ENCODE peak calls at places on chromosomes 13 and 19, in seven cellular contexts. One of them, this sample, is unnamed.

GRCh38 chr19:45599286-45599685 is 2.7 kb downstream of the GPR4 start:
- DNase-seq in OCI-LY7: no peak
- DNase-seq in CD8-positive, alpha-beta T cell: no peak
- DNase-seq in lower lobe of right lung: no peak
- DNase-seq in thoracic aorta: no peak
- DNase-seq in trophoblast cell: no peak
- DNase-seq in thyroid gland: no peak
- DNase-seq in this sample: no peak

GRCh38 chr19:4082172-4082571 is 15.5 kb upstream of the ZBTB7A start:
- DNase-seq in OCI-LY7: no peak
- DNase-seq in CD8-positive, alpha-beta T cell: no peak
- DNase-seq in lower lobe of right lung: peak; percentile 50
- DNase-seq in thoracic aorta: no peak
- DNase-seq in trophoblast cell: peak; percentile 68
- DNase-seq in thyroid gland: no peak
- DNase-seq in this sample: no peak

GRCh38 chr13:65063753-65064152 is 2166.4 kb downstream of the PCDH9 start:
- DNase-seq in OCI-LY7: no peak
- DNase-seq in CD8-positive, alpha-beta T cell: no peak
- DNase-seq in lower lobe of right lung: no peak
- DNase-seq in thoracic aorta: no peak
- DNase-seq in trophoblast cell: no peak
- DNase-seq in thyroid gland: no peak
- DNase-seq in this sample: no peak

GRCh38 chr19:6999938-7000732 is 21.1 kb downstream of the MBD3L2B start:
- DNase-seq in OCI-LY7: no peak
- DNase-seq in CD8-positive, alpha-beta T cell: no peak
- DNase-seq in lower lobe of right lung: no peak
- DNase-seq in thoracic aorta: no peak
- DNase-seq in trophoblast cell: peak; percentile 3
- DNase-seq in thyroid gland: no peak
- DNase-seq in this sample: no peak

GRCh38 chr19:6604906-6605305 is 14.0 kb upstream of the CD70 start:
- DNase-seq in OCI-LY7: peak; percentile 92
- DNase-seq in CD8-positive, alpha-beta T cell: no peak
- DNase-seq in lower lobe of right lung: no peak
- DNase-seq in thoracic aorta: no peak
- DNase-seq in trophoblast cell: no peak
- DNase-seq in thyroid gland: no peak
- DNase-seq in this sample: no peak

GRCh38 chr13:35767256-35767981 is 290.9 kb upstream of the MAB21L1 start:
- DNase-seq in OCI-LY7: no peak
- DNase-seq in CD8-positive, alpha-beta T cell: no peak
- DNase-seq in lower lobe of right lung: no peak
- DNase-seq in thoracic aorta: no peak
- DNase-seq in trophoblast cell: no peak
- DNase-seq in thyroid gland: no peak
- DNase-seq in this sample: no peak

GRCh38 chr13:62387642-62388041 is 972.0 kb upstream of the PCDH20 start:
- DNase-seq in OCI-LY7: no peak
- DNase-seq in CD8-positive, alpha-beta T cell: no peak
- DNase-seq in lower lobe of right lung: no peak
- DNase-seq in thoracic aorta: no peak
- DNase-seq in trophoblast cell: peak; percentile 19
- DNase-seq in thyroid gland: no peak
- DNase-seq in this sample: no peak

GRCh38 chr19:8655340-8655709 is 24.9 kb downstream of the NFILZ start:
- DNase-seq in OCI-LY7: peak; percentile 43
- DNase-seq in CD8-positive, alpha-beta T cell: peak; percentile 68
- DNase-seq in lower lobe of right lung: no peak
- DNase-seq in thoracic aorta: no peak
- DNase-seq in trophoblast cell: no peak
- DNase-seq in thyroid gland: no peak
- DNase-seq in this sample: no peak

GRCh38 chr13:60335531-60335930 is 61.5 kb upstream of the TDRD3 start:
- DNase-seq in OCI-LY7: peak; percentile 28
- DNase-seq in CD8-positive, alpha-beta T cell: no peak
- DNase-seq in lower lobe of right lung: no peak
- DNase-seq in thoracic aorta: no peak
- DNase-seq in trophoblast cell: peak; percentile 60
- DNase-seq in thyroid gland: no peak
- DNase-seq in this sample: peak; percentile 31

GRCh38 chr13:95411641-95412040 is 110.4 kb upstream of the ABCC4 start:
- DNase-seq in OCI-LY7: no peak
- DNase-seq in CD8-positive, alpha-beta T cell: no peak
- DNase-seq in lower lobe of right lung: no peak
- DNase-seq in thoracic aorta: no peak
- DNase-seq in trophoblast cell: no peak
- DNase-seq in thyroid gland: no peak
- DNase-seq in this sample: peak; percentile 37

GRCh38 chr13:64428196-64428595 is 2801.9 kb downstream of the PCDH9 start:
- DNase-seq in OCI-LY7: no peak
- DNase-seq in CD8-positive, alpha-beta T cell: no peak
- DNase-seq in lower lobe of right lung: no peak
- DNase-seq in thoracic aorta: no peak
- DNase-seq in trophoblast cell: no peak
- DNase-seq in thyroid gland: no peak
- DNase-seq in this sample: no peak

GRCh38 chr13:105139380-105140285 is 1395.8 kb downstream of the EFNB2 start:
- DNase-seq in OCI-LY7: peak; percentile 46
- DNase-seq in CD8-positive, alpha-beta T cell: peak; percentile 81
- DNase-seq in lower lobe of right lung: peak; percentile 72
- DNase-seq in thoracic aorta: no peak
- DNase-seq in trophoblast cell: peak; percentile 56
- DNase-seq in thyroid gland: peak; percentile 23
- DNase-seq in this sample: peak; percentile 50

GRCh38 chr19:34675919-34676318 is 1.0 kb downstream of the SCGB2B2 start:
- DNase-seq in OCI-LY7: no peak
- DNase-seq in CD8-positive, alpha-beta T cell: no peak
- DNase-seq in lower lobe of right lung: no peak
- DNase-seq in thoracic aorta: no peak
- DNase-seq in trophoblast cell: no peak
- DNase-seq in thyroid gland: no peak
- DNase-seq in this sample: no peak

GRCh38 chr19:34678085-34678412 is 571 bp downstream of the ZNF302 start:
- DNase-seq in OCI-LY7: no peak
- DNase-seq in CD8-positive, alpha-beta T cell: no peak
- DNase-seq in lower lobe of right lung: no peak
- DNase-seq in thoracic aorta: no peak
- DNase-seq in trophoblast cell: no peak
- DNase-seq in thyroid gland: no peak
- DNase-seq in this sample: no peak

GRCh38 chr19:34678421-34678820 is 943 bp downstream of the ZNF302 start:
- DNase-seq in OCI-LY7: no peak
- DNase-seq in CD8-positive, alpha-beta T cell: no peak
- DNase-seq in lower lobe of right lung: no peak
- DNase-seq in thoracic aorta: no peak
- DNase-seq in trophoblast cell: no peak
- DNase-seq in thyroid gland: no peak
- DNase-seq in this sample: no peak

GRCh38 chr19:34677386-34678084 is at the start of gene ZNF302:
- DNase-seq in OCI-LY7: peak; percentile 97
- DNase-seq in CD8-positive, alpha-beta T cell: peak; percentile 96
- DNase-seq in lower lobe of right lung: peak; percentile 99
- DNase-seq in thoracic aorta: peak; percentile 91
- DNase-seq in trophoblast cell: peak; percentile 98
- DNase-seq in thyroid gland: peak; percentile 97
- DNase-seq in this sample: peak; percentile 99

GRCh38 chr19:34676697-34677385 is at the start of gene SCGB2B2:
- DNase-seq in OCI-LY7: peak; percentile 77
- DNase-seq in CD8-positive, alpha-beta T cell: peak; percentile 81
- DNase-seq in lower lobe of right lung: peak; percentile 61
- DNase-seq in thoracic aorta: no peak
- DNase-seq in trophoblast cell: no peak
- DNase-seq in thyroid gland: no peak
- DNase-seq in this sample: no peak
- H3K4me3 ChIP-seq in OCI-LY7: peak within 1 kb of the TSS; percentile 80
- H3K4me3 ChIP-seq in CD8-positive, alpha-beta T cell: peak within 1 kb of the TSS; percentile 85
- H3K4me3 ChIP-seq in lower lobe of right lung: peak within 1 kb of the TSS; percentile 82
- H3K4me3 ChIP-seq in thoracic aorta: peak within 1 kb of the TSS; percentile 82
- H3K4me3 ChIP-seq in trophoblast cell: peak within 1 kb of the TSS; percentile 95
- H3K4me3 ChIP-seq in thyroid gland: peak within 1 kb of the TSS; percentile 83
- H3K4me3 ChIP-seq in this sample: peak within 1 kb of the TSS; percentile 61

DNA sequence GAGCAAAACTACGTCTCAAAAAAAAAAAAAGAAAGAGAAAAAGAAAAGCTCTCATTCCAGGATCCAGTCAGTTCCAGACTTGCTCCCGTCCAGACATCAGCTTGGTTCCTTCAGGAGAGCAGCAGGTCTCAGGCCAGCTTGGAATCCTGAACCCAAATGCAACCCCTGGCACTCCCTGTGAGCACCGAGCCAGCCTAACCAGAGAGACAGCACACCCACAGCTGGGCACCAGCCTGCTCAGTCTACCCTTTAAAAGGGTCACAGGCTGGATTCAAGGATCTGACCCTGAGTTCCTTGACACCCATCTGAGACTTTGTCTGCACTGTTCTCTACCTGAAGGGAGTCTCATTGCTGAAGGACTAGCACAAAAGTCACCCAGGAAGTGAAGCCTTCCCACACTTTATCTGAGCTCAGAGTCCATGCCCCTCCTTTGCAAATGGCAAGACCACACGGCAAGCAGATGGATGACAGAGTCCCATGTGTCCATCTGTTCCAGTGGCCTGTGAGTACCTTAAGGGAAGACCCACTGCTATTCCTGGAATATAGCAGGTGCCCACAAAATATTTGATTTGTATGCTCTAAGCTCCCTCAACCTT is 1.4 kb downstream of the PEPD start:
- DNase-seq in OCI-LY7: no peak
- DNase-seq in CD8-positive, alpha-beta T cell: no peak
- DNase-seq in lower lobe of right lung: no peak
- DNase-seq in thoracic aorta: no peak
- DNase-seq in trophoblast cell: no peak
- DNase-seq in thyroid gland: no peak
- DNase-seq in this sample: no peak
- H3K4me3 ChIP-seq in OCI-LY7: peak overlapping the region; percentile 81
- H3K4me3 ChIP-seq in CD8-positive, alpha-beta T cell: no peak overlapping the region
- H3K4me3 ChIP-seq in lower lobe of right lung: no peak overlapping the region
- H3K4me3 ChIP-seq in thoracic aorta: no peak overlapping the region
- H3K4me3 ChIP-seq in trophoblast cell: no peak overlapping the region
- H3K4me3 ChIP-seq in thyroid gland: no peak overlapping the region
- H3K4me3 ChIP-seq in this sample: no peak overlapping the region

DNA sequence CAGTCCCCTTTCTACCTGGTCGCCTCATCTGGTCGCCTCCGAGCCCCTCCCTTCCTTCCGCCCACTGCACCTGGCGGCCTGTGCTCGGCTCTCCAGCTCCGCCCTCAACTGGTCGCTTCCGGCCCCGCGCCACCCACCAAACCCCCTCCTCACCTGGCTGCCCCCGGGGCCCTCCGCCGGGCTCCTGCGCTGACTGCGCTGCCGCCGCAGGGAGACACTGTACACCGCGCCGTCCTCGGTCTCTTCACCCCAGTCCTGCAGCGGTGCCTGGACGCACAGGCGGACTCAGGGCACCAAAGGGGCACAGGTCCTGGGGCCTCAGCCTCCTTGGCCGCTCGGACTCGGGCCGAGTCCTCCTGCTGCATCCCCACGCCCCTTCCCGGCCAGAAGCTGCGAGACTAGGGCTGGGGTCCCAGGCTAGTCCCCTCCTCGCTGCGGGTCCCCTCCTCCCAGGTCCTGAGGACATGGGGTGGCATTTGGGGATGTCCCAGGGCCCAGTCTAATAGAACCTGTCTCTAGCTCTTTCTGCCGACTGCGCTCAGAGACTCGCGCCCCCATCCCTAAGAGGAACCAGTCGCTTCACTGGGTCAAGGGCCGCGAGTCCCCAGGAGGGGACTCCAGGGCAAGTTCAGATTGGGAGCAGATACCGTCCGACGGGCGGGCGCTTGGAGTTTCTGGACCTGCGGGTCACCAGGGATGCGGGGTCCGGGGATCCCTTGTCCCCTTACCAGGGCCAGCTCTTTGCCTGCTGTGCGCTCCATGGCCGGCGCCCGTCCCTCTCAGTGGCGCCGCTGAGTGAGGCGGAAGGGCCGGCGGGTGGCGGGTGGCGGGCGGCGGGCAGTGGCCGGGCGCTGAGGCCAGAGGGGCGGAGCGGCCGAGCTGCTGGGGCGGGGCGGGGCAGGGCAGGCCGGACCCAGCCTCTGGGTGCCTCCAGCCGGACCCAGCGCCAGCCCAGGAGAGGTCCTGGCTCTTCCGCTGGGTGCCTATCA is at the start of gene RGL3:
- DNase-seq in OCI-LY7: no peak
- DNase-seq in CD8-positive, alpha-beta T cell: no peak
- DNase-seq in lower lobe of right lung: peak; percentile 67
- DNase-seq in thoracic aorta: no peak
- DNase-seq in trophoblast cell: peak; percentile 68
- DNase-seq in thyroid gland: peak; percentile 88
- DNase-seq in this sample: no peak
- H3K4me3 ChIP-seq in OCI-LY7: no peak within 1 kb of the TSS
- H3K4me3 ChIP-seq in CD8-positive, alpha-beta T cell: no peak within 1 kb of the TSS
- H3K4me3 ChIP-seq in lower lobe of right lung: peak within 1 kb of the TSS; percentile 69
- H3K4me3 ChIP-seq in thoracic aorta: peak within 1 kb of the TSS; percentile 74
- H3K4me3 ChIP-seq in trophoblast cell: peak within 1 kb of the TSS; percentile 70
- H3K4me3 ChIP-seq in thyroid gland: peak within 1 kb of the TSS; percentile 91
- H3K4me3 ChIP-seq in this sample: peak within 1 kb of the TSS; percentile 45

GRCh38 chr19:47417746-47418594 is 1.4 kb downstream of the MEIS3 start:
- DNase-seq in OCI-LY7: no peak
- DNase-seq in CD8-positive, alpha-beta T cell: no peak
- DNase-seq in lower lobe of right lung: peak; percentile 9
- DNase-seq in thoracic aorta: no peak
- DNase-seq in trophoblast cell: peak; percentile 6
- DNase-seq in thyroid gland: no peak
- DNase-seq in this sample: no peak

GRCh38 chr19:47417107-47417745 is 2.1 kb downstream of the MEIS3 start:
- DNase-seq in OCI-LY7: no peak
- DNase-seq in CD8-positive, alpha-beta T cell: no peak
- DNase-seq in lower lobe of right lung: peak; percentile 30
- DNase-seq in thoracic aorta: no peak
- DNase-seq in trophoblast cell: peak; percentile 52
- DNase-seq in thyroid gland: no peak
- DNase-seq in this sample: no peak

GRCh38 chr19:47419037-47419783 is at the start of gene MEIS3:
- DNase-seq in OCI-LY7: no peak
- DNase-seq in CD8-positive, alpha-beta T cell: no peak
- DNase-seq in lower lobe of right lung: no peak
- DNase-seq in thoracic aorta: no peak
- DNase-seq in trophoblast cell: no peak
- DNase-seq in thyroid gland: no peak
- DNase-seq in this sample: no peak

GRCh38 chr19:47419789-47420188 is 462 bp upstream of the MEIS3 start:
- DNase-seq in OCI-LY7: no peak
- DNase-seq in CD8-positive, alpha-beta T cell: no peak
- DNase-seq in lower lobe of right lung: no peak
- DNase-seq in thoracic aorta: no peak
- DNase-seq in trophoblast cell: no peak
- DNase-seq in thyroid gland: no peak
- DNase-seq in this sample: no peak

GRCh38 chr19:47418595-47419036 is 711 bp downstream of the MEIS3 start:
- DNase-seq in OCI-LY7: no peak
- DNase-seq in CD8-positive, alpha-beta T cell: no peak
- DNase-seq in lower lobe of right lung: no peak
- DNase-seq in thoracic aorta: no peak
- DNase-seq in trophoblast cell: no peak
- DNase-seq in thyroid gland: no peak
- DNase-seq in this sample: no peak
- H3K4me3 ChIP-seq in OCI-LY7: no peak overlapping the region
- H3K4me3 ChIP-seq in CD8-positive, alpha-beta T cell: peak overlapping the region; percentile 19
- H3K4me3 ChIP-seq in lower lobe of right lung: peak overlapping the region; percentile 42
- H3K4me3 ChIP-seq in thoracic aorta: peak overlapping the region; percentile 55
- H3K4me3 ChIP-seq in trophoblast cell: no peak overlapping the region
- H3K4me3 ChIP-seq in thyroid gland: no peak overlapping the region
- H3K4me3 ChIP-seq in this sample: peak overlapping the region; percentile 75

GRCh38 chr19:41807176-41807575 is 10.8 kb downstream of the CEACAM3 start:
- DNase-seq in OCI-LY7: no peak
- DNase-seq in CD8-positive, alpha-beta T cell: no peak
- DNase-seq in lower lobe of right lung: no peak
- DNase-seq in thoracic aorta: no peak
- DNase-seq in trophoblast cell: no peak
- DNase-seq in thyroid gland: no peak
- DNase-seq in this sample: no peak
- H3K4me3 ChIP-seq in OCI-LY7: no peak overlapping the region
- H3K4me3 ChIP-seq in CD8-positive, alpha-beta T cell: no peak overlapping the region
- H3K4me3 ChIP-seq in lower lobe of right lung: no peak overlapping the region
- H3K4me3 ChIP-seq in thoracic aorta: no peak overlapping the region
- H3K4me3 ChIP-seq in trophoblast cell: no peak overlapping the region
- H3K4me3 ChIP-seq in thyroid gland: no peak overlapping the region
- H3K4me3 ChIP-seq in this sample: no peak overlapping the region

This sample was measured in cardiac fibroblast.